ENCODE peak calls at places on chromosomes 16 and 17, in five cellular contexts. M is sigmoid colon, V is uterus, S is IMR-90, G is SK-N-SH. O is an unnamed sample.
A peak's percentile ranks its signal among the peaks of the same experiment; 100 is the strongest.

GRCh38 chr16:89001117-89002027 is 24.4 kb upstream of the CBFA2T3 start:
- DNase-seq in M (no peak), V (no peak), S (no peak), G (no peak), O (no peak)

GRCh38 chr16:66930189-66930588 is 4.0 kb downstream of the CIAO2B start:
- DNase-seq in M (no peak), V (no peak), S (peak; percentile 85), G (no peak), O (peak; percentile 84)

GRCh38 chr17:29138184-29138955 is 41.8 kb downstream of the MYO18A start:
- DNase-seq in M (no peak), V (no peak), S (peak; percentile 68), G (no peak), O (peak; percentile 81)

GRCh38 chr17:15655162-15655561 is 28.9 kb downstream of the TRIM16 start:
- DNase-seq in M (no peak), V (no peak), S (no peak), G (no peak), O (no peak)

GRCh38 chr16:29806641-29807425 is 504 bp downstream of the MAZ start:
- DNase-seq in M (peak; percentile 84), V (peak; percentile 67), S (no peak), G (peak; percentile 70), O (peak; percentile 42)

GRCh38 chr17:65196617-65197016 is 59.4 kb downstream of the RGS9 start:
- DNase-seq in M (no peak), V (no peak), S (no peak), G (no peak), O (no peak)

GRCh38 chr17:54007855-54008254 is 185.1 kb downstream of the KIF2B start:
- DNase-seq in M (no peak), V (no peak), S (no peak), G (no peak), O (no peak)

GRCh38 chr17:9750488-9750887 is 40.9 kb downstream of the DHRS7C start:
- DNase-seq in M (no peak), V (no peak), S (no peak), G (no peak), O (no peak)

GRCh38 chr17:63349478-63350000 is 96.6 kb downstream of the CYB561 start:
- DNase-seq in M (no peak), V (no peak), S (peak; percentile 75), G (no peak), O (no peak)

GRCh38 chr17:55454906-55455474 is 33.4 kb upstream of the MMD start:
- DNase-seq in M (no peak), V (no peak), S (peak; percentile 93), G (no peak), O (no peak)

GRCh38 chr17:21475555-21475954 is 99.4 kb downstream of the KCNJ12 start:
- DNase-seq in M (no peak), V (no peak), S (no peak), G (no peak), O (no peak)

GRCh38 chr16:68335175-68335574 is 24.4 kb downstream of the PRMT7 start:
- DNase-seq in M (no peak), V (no peak), S (peak; percentile 42), G (no peak), O (no peak)

GRCh38 chr17:78146471-78146869 is 285 bp downstream of the C17orf99 start:
- DNase-seq in M (no peak), V (no peak), S (no peak), G (no peak), O (no peak)

GRCh38 chr16:46629331-46629843 is 8.2 kb upstream of the SHCBP1 start:
- DNase-seq in M (no peak), V (no peak), S (peak; percentile 60), G (peak; percentile 56), O (no peak)

GRCh38 chr16:50499254-50499653 is 48.9 kb upstream of the NKD1 start:
- DNase-seq in M (no peak), V (no peak), S (no peak), G (no peak), O (no peak)

GRCh38 chr16:26526633-26527032 is 540.1 kb upstream of the C16orf82 start:
- DNase-seq in M (no peak), V (no peak), S (no peak), G (no peak), O (no peak)

GRCh38 chr17:34171245-34171818 is 83.8 kb upstream of the CCL2 start:
- DNase-seq in M (no peak), V (peak; percentile 28), S (peak; percentile 53), G (peak; percentile 62), O (no peak)

GRCh38 chr17:79573196-79573929 is 37.5 kb downstream of the RBFOX3 start:
- DNase-seq in M (peak; percentile 26), V (no peak), S (no peak), G (no peak), O (no peak)

GRCh38 chr17:44633998-44634397 is 22.3 kb upstream of the MEIOC start:
- DNase-seq in M (no peak), V (no peak), S (no peak), G (no peak), O (no peak)

GRCh38 chr17:4808378-4808767 is 1.4 kb downstream of the PLD2 start:
- DNase-seq in M (peak; percentile 78), V (peak; percentile 41), S (no peak), G (no peak), O (no peak)

GRCh38 chr16:85302848-85303353 is 190.6 kb upstream of the CIBAR2 start:
- DNase-seq in M (no peak), V (no peak), S (no peak), G (no peak), O (no peak)

GRCh38 chr16:55667753-55668152 is 12.0 kb downstream of the SLC6A2 start:
- DNase-seq in M (no peak), V (no peak), S (no peak), G (no peak), O (no peak)

GRCh38 chr16:52613508-52613907 is 66.6 kb upstream of the TOX3 start:
- DNase-seq in M (no peak), V (no peak), S (no peak), G (no peak), O (no peak)

GRCh38 chr16:3249020-3249419 is 7.4 kb downstream of the MEFV start:
- DNase-seq in M (no peak), V (no peak), S (no peak), G (no peak), O (no peak)

GRCh38 chr16:56609463-56609921 is 1.1 kb downstream of the MT2A start:
- DNase-seq in M (peak; percentile 89), V (peak; percentile 74), S (peak; percentile 92), G (peak; percentile 69), O (peak; percentile 70)

GRCh38 chr17:68290955-68291835 is at the start of the genes ARSG and SLC16A6:
- DNase-seq in M (no peak), V (no peak), S (peak; percentile 48), G (peak; percentile 92), O (peak; percentile 69)

GRCh38 chr16:27722266-27722636 is 172.3 kb downstream of the KATNIP start:
- DNase-seq in M (no peak), V (no peak), S (no peak), G (no peak), O (no peak)

GRCh38 chr16:48611329-48612137 is 1.6 kb upstream of the N4BP1 start:
- DNase-seq in M (no peak), V (no peak), S (no peak), G (no peak), O (no peak)

GRCh38 chr16:12723681-12724080 is 80.0 kb downstream of the CPPED1 start:
- DNase-seq in M (no peak), V (no peak), S (no peak), G (no peak), O (no peak)

GRCh38 chr17:78476149-78476548 is 97.7 kb downstream of the PGS1 start:
- DNase-seq in M (no peak), V (no peak), S (no peak), G (no peak), O (no peak)

GRCh38 chr16:14489460-14489859 is 140.6 kb downstream of the PARN start:
- DNase-seq in M (no peak), V (no peak), S (peak; percentile 15), G (peak; percentile 46), O (peak; percentile 64)

GRCh38 chr17:82231562-82232321 is 2.9 kb downstream of the SLC16A3 start:
- DNase-seq in M (peak; percentile 93), V (peak; percentile 82), S (peak; percentile 40), G (no peak), O (peak; percentile 81)

DNA sequence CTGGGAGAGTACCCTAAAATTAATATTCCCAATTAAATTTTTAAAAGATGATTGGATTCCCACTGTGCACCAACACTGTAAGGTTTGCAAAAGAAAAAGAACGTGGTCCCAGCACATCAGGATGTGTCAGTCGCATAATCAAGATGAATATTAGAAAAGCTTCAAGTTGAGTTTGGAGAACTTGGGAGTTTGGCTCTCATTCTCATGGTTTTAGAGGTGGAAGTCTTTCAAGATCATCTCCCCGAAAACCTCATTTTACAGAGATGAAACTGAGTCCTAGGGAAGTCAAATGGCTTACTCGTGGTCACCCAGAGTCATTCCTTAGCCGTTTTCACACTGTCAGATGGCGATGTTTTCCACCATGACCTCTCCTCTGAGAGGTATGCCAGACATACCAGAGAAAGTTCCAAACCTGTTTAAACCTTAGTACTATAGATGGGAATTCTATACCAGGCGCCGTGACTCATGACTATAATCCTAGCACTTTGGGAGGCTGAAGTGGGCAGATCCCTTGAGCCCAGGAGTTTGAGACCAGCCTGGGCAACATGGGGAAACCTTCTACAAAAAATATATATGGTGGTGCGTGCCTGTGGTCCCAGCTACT is 1.2 kb downstream of the SEC14L1 start:
- DNase-seq in M (peak; percentile 24), V (no peak), S (no peak), G (no peak), O (no peak)
- H3K4me3 ChIP-seq in M (peak overlapping the region; percentile 98), V (peak overlapping the region; percentile 90), S (peak overlapping the region; percentile 71), G (peak overlapping the region; percentile 79), O (peak overlapping the region; percentile 69)

DNA sequence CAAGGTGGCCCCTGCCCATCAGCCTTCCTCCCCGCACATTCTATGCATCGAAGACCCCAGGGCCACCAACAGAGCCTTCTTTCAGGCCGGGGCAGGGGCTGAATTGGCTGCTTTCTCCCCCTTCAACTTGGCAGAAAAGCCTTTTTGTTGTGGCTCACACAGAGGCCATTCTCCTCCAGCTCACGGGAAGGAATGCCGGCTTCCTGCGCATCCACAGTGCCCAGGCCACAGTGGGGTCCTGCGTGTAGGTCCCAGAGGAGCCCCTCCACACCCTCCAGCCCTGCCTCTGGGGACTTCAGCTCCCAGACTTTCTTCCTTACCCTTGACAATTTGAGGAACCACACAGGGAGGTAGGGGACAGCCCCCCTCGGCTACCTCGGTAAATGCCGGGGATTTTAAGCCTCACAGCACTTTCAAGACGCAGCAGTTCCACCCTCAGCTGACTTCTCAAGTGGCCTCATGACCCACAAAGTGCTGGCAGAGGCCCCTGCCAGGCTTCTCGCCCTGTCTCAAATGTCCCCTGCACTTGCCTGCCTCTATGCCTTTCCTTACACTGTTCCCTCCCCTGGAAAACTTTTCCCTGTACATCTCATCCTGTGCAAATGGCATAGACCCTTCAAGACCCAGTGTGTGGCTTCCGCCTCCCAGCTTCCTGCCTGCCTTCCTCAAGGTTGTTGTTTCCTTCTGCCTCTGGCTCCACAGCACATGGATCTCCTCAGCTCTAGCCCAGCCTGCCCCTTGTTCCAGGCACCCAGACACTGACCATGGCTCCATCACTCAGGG is 23.6 kb downstream of the MMP15 start:
- DNase-seq in M (no peak), V (no peak), S (no peak), G (no peak), O (no peak)
- H3K27ac ChIP-seq in M (no peak overlapping the region), V (no peak overlapping the region), S (no peak overlapping the region), G (no peak overlapping the region), O (peak overlapping the region; percentile 20)

GRCh38 chr16:24962747-24963146 is 52.4 kb downstream of the ARHGAP17 start:
- DNase-seq in M (no peak), V (no peak), S (no peak), G (no peak), O (no peak)
- H3K9me3 ChIP-seq in M (no peaks in the 10 kb centered on the region), V (no peaks in the 10 kb centered on the region), S (peaks cover 8% of the 10 kb centered on the region), G (peaks cover 15% of the 10 kb centered on the region), O (no peaks in the 10 kb centered on the region)

GRCh38 chr17:41107941-41108445 is 2.8 kb downstream of the KRTAP4-9 start:
- DNase-seq in M (no peak), V (no peak), S (peak; percentile 29), G (no peak), O (no peak)
- H3K4me3 ChIP-seq in M (no peak overlapping the region), V (no peak overlapping the region), S (no peak overlapping the region), G (no peak overlapping the region), O (no peak overlapping the region)

O was measured in gastrocnemius medialis.